ENCODE peak calls at places on chromosomes 5 and 9, in eight cellular contexts. L is IMR-90, E is PC-9, B is GM23338, G is esophagus muscularis mucosa, Z is fibroblast of lung, S is cardiac muscle cell, Q is suprapubic skin. U is an unnamed sample.

GRCh38 chr5:108093186-108093585 is 288.7 kb downstream of the FBXL17 start:
- DNase-seq in B (peak; percentile 68), E (no peak), L (peak; percentile 47), Q (no peak), G (no peak), Z (peak; percentile 56), S (peak; percentile 34), U (peak; percentile 41)

GRCh38 chr9:137138701-137139467 is at the start of gene GRIN1:
- DNase-seq in Q (no peak), S (peak; percentile 46), G (no peak), E (no peak), Z (no peak), L (no peak), B (peak; percentile 67), U (peak; percentile 58)

GRCh38 chr9:6219040-6219439 is 3.4 kb downstream of the IL33 start:
- DNase-seq in G (no peak), E (no peak), B (no peak), Q (no peak), S (peak; percentile 66), L (no peak), Z (no peak), U (peak; percentile 9)

GRCh38 chr9:115204827-115205506 is 87.0 kb upstream of the TNC start:
- DNase-seq in L (peak; percentile 95), B (no peak), G (no peak), Z (peak; percentile 85), Q (no peak), E (peak; percentile 84), S (peak; percentile 71), U (no peak)

GRCh38 chr9:92638621-92639101 is 31.3 kb downstream of the IPPK start:
- DNase-seq in Z (no peak), B (no peak), E (no peak), G (no peak), Q (peak; percentile 58), L (no peak), S (no peak), U (no peak)

GRCh38 chr5:135208555-135209494 is 174.8 kb upstream of the PITX1 start:
- DNase-seq in S (peak; percentile 95), Q (peak; percentile 41), G (peak; percentile 91), L (peak; percentile 98), E (peak; percentile 77), B (peak; percentile 10), Z (peak; percentile 98), U (peak; percentile 39)

GRCh38 chr9:110969971-110970381 is 68.3 kb downstream of the LPAR1 start:
- DNase-seq in Q (no peak), S (peak; percentile 80), G (no peak), Z (peak; percentile 56), B (no peak), L (peak; percentile 85), E (peak; percentile 93), U (peak; percentile 67)

GRCh38 chr5:107673106-107673367 is 2.3 kb upstream of the EFNA5 start:
- DNase-seq in Q (no peak), L (peak; percentile 19), S (no peak), B (no peak), E (no peak), G (no peak), Z (no peak), U (no peak)

GRCh38 chr5:169626779-169627178 is 10.3 kb upstream of the DOCK2 start:
- DNase-seq in S (peak; percentile 96), Z (peak; percentile 90), G (no peak), Q (no peak), E (no peak), B (no peak), L (peak; percentile 95), U (no peak)

GRCh38 chr9:5529683-5530221 is 19.4 kb downstream of the PDCD1LG2 start:
- DNase-seq in Q (no peak), S (no peak), Z (no peak), L (peak; percentile 74), B (no peak), E (peak; percentile 35), G (no peak), U (no peak)

GRCh38 chr5:162240734-162241133 is 173.2 kb downstream of the GABRG2 start:
- DNase-seq in E (no peak), Q (no peak), Z (no peak), B (no peak), G (no peak), S (no peak), L (no peak), U (no peak)

GRCh38 chr5:91283899-91284298 is 99.2 kb downstream of the ARRDC3 start:
- DNase-seq in S (peak; percentile 47), Z (peak; percentile 66), L (peak; percentile 81), B (no peak), Q (no peak), E (peak; percentile 98), G (no peak), U (no peak)

GRCh38 chr5:24428345-24428744 is 216.4 kb downstream of the CDH10 start:
- DNase-seq in Q (no peak), G (no peak), Z (no peak), B (no peak), L (no peak), S (no peak), E (no peak), U (no peak)

GRCh38 chr9:2262371-2262770 is 247.2 kb downstream of the SMARCA2 start:
- DNase-seq in Q (no peak), Z (no peak), G (no peak), B (no peak), S (no peak), L (no peak), E (no peak), U (no peak)

GRCh38 chr9:2263665-2264064 is 248.5 kb downstream of the SMARCA2 start:
- DNase-seq in B (no peak), S (no peak), E (no peak), G (no peak), Q (no peak), L (no peak), Z (no peak), U (no peak)

GRCh38 chr9:2262809-2263510 is 247.8 kb downstream of the SMARCA2 start:
- DNase-seq in S (no peak), E (no peak), Q (no peak), Z (no peak), G (no peak), B (no peak), L (no peak), U (no peak)

GRCh38 chr9:2261421-2262103 is 246.4 kb downstream of the SMARCA2 start:
- DNase-seq in Z (no peak), L (no peak), B (no peak), S (no peak), Q (no peak), E (no peak), G (no peak), U (no peak)

DNA sequence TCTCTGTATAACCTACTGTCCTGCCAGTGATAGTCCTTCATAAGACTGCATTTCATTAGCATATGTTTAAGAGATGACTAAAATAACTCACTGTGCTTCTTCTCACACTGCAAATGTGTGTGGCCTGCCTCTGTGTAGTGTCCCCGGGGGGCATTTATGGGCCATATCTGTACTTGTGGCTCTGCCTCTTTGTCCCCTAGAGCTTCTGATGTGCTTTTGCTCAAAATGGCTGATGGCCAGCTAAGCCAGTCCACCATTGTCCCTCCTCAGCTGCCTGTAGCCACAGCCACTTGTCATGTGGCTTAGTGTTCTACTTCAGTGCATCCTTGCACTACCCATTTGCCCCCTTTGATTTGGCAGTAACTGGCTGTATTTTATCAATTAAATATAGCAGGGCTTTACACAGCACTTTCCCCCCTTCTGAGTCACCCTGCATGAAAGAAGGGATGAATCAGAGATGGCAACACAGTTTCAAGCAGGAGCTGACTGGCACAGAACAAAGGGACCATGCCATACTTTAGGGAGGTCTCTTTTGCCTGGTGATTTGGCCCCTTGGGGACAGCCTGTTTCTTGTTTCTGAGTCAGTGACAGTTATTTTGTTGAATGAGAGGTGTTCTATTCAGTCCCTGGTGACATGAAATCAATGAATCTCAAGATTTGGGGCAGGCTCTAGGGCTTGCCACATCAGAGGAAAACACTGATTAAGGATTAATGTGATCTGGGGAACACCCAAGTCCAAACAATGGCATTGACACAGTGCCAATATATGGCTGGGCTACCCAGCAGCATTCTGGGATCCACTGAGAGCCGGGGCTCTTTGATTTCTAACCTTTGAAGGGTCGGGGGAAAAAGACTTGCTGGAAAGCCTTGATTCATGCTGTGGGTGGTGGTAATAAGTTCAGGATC is 245.5 kb downstream of the SMARCA2 start:
- DNase-seq in Q (no peak), E (peak; percentile 45), G (no peak), S (peak; percentile 53), L (peak; percentile 45), B (no peak), Z (peak; percentile 47), U (peak; percentile 58)
- H3K4me1 ChIP-seq in Q (peaks cover 13% of the 10 kb centered on the region), E (peaks cover 14% of the 10 kb centered on the region), G (peaks cover 15% of the 10 kb centered on the region), S (no peaks in the 10 kb centered on the region), L (peaks cover 2% of the 10 kb centered on the region), B (peaks cover 4% of the 10 kb centered on the region), Z (no peaks in the 10 kb centered on the region), U (peaks cover 11% of the 10 kb centered on the region)

DNA sequence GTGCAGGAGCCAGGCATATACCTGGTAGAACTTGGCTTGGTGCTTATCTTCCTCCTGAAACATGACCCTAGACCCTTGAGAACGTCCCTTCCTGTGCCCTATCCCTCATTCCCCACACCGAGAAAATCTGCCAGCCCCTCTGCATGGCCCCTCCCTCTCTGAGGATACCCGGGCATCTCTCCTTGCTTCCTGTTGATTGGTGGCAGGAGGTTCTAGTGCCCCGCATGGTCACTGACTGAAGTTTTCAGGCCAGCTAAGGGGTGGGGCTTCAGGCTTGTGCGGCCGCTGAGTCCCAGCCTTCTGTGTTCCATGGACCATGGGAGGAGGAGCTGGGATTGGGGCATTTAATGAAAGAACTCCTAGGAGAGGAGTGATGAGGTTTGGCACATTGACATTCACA is 22.8 kb downstream of the IGIP start:
- DNase-seq in Z (peak; percentile 14), S (peak; percentile 22), Q (no peak), G (no peak), E (no peak), B (peak; percentile 89), L (no peak), U (no peak)
- TF ChIP-seq CTCF in Z (peak; percentile 15), S (peak; percentile 2), Q (no peak), G (no peak), E (no peak), B (no peak), L (no peak), U (no peak)

DNA sequence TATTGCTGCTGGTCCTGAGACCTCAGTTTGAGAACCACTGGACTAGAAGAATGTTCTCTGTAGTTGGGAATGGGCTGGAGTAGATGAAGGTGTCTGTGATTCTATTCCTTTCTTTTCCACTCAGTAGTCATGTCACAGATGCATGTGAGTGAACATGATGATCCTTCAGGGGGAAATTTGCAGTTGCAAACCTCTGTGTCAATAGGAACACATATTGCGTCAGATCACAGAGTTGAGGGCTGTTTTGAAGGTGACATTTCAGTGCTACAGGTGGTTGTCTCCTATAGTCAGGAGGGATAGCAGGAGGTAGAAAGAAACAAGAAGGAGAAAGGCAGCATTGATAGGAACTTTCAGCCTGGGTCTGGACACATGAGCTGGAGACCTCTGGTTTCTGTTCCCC is 239.3 kb downstream of the ARHGEF28 start:
- DNase-seq in E (no peak), B (no peak), S (no peak), Z (no peak), L (no peak), Q (no peak), G (no peak), U (no peak)
- H3K4me1 ChIP-seq in E (no peaks in the 10 kb centered on the region), B (no peaks in the 10 kb centered on the region), S (no peaks in the 10 kb centered on the region), Z (no peaks in the 10 kb centered on the region), L (peaks cover 4% of the 10 kb centered on the region), Q (no peaks in the 10 kb centered on the region), G (no peaks in the 10 kb centered on the region), U (no peaks in the 10 kb centered on the region)

DNA sequence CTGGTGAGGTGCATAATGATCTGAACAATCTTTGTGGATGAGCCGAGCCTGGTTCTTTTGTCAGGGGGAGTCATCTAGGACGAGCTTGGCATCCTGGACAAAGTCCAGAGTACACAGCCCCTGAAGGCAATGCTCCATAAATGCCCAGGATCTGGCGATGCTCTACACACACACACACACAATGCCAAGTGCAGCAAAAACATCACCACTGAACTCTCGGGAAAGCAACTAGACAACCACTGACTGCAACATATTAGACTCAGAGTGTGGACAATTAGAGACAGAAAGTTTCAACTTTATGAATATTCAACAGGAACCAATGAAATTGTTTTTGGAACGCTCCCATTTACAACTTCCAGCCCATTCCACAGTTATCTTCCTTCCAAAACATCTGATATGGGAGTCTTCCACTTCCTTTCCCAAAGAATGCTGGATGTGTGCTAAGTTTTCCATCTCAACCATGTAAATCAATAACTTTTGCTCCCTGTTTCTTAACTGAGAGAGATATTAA is 227.6 kb upstream of the ANKRD55 start:
- DNase-seq in B (no peak), S (peak; percentile 30), Q (no peak), L (no peak), G (no peak), Z (no peak), E (no peak), U (no peak)
- TF ChIP-seq CTCF in B (no peak), S (no peak), Q (no peak), L (no peak), G (no peak), Z (no peak), E (no peak), U (no peak)

U was measured in A673.